ENCODE peak calls at places on chromosome 13, in four cellular contexts. R is H1, J is HCT116, C is HepG2. Y is an unnamed sample.

GRCh38 chr13:44685641-44686040 is 109.5 kb upstream of the TSC22D1 start:
- DNase-seq in R (no peak), J (no peak), C (no peak), Y (no peak)

GRCh38 chr13:81582381-81582780 is 1241.5 kb upstream of the SPRY2 start:
- DNase-seq in R (no peak), J (no peak), C (no peak), Y (no peak)

GRCh38 chr13:108795841-108796240 is 166.4 kb downstream of the MYO16 start:
- DNase-seq in R (no peak), J (no peak), C (no peak), Y (no peak)

GRCh38 chr13:48318014-48318713 is 14.6 kb downstream of the RB1 start:
- DNase-seq in R (no peak), J (no peak), C (no peak), Y (no peak)

GRCh38 chr13:98150836-98151489 is 8.1 kb downstream of the FARP1 start:
- DNase-seq in R (no peak), J (no peak), C (no peak), Y (no peak)

GRCh38 chr13:101384929-101385328 is 31.4 kb downstream of the NALCN start:
- DNase-seq in R (no peak), J (no peak), C (no peak), Y (no peak)

GRCh38 chr13:49060698-49061387 is 85.1 kb downstream of the FNDC3A start:
- DNase-seq in R (no peak), J (no peak), C (no peak), Y (no peak)

GRCh38 chr13:82010780-82011179 is 1669.9 kb upstream of the SPRY2 start:
- DNase-seq in R (no peak), J (no peak), C (no peak), Y (no peak)

GRCh38 chr13:74264333-74264732 is 130.1 kb upstream of the KLF12 start:
- DNase-seq in R (no peak), J (no peak), C (no peak), Y (no peak)

GRCh38 chr13:75372517-75372916 is 109.5 kb downstream of the TBC1D4 start:
- DNase-seq in R (no peak), J (no peak), C (peak), Y (no peak)

GRCh38 chr13:56378566-56378965 is 762.2 kb upstream of the PRR20A start:
- DNase-seq in R (no peak), J (no peak), C (no peak), Y (no peak)

GRCh38 chr13:28492527-28493367 is 2.2 kb downstream of the FLT1 start:
- DNase-seq in R (no peak), J (no peak), C (no peak), Y (peak)

GRCh38 chr13:48142437-48142836 is 47.5 kb upstream of the MED4 start:
- DNase-seq in R (no peak), J (no peak), C (no peak), Y (peak)

GRCh38 chr13:94325660-94326059 is 153.8 kb downstream of the DCT start:
- DNase-seq in R (no peak), J (no peak), C (no peak), Y (no peak)

GRCh38 chr13:62875118-62875640 is 1459.5 kb upstream of the PCDH20 start:
- DNase-seq in R (no peak), J (no peak), C (no peak), Y (no peak)

GRCh38 chr13:99351772-99352171 is 44.6 kb upstream of the GPR183 start:
- DNase-seq in R (peak), J (no peak), C (no peak), Y (no peak)

GRCh38 chr13:40562975-40563349 is 103.5 kb downstream of the FOXO1 start:
- DNase-seq in R (no peak), J (no peak), C (no peak), Y (no peak)

GRCh38 chr13:45055902-45056648 is 64.2 kb upstream of the GTF2F2 start:
- DNase-seq in R (no peak), J (peak), C (no peak), Y (no peak)

GRCh38 chr13:70339738-70340137 is 231.5 kb upstream of the KLHL1 start:
- DNase-seq in R (peak), J (peak), C (peak), Y (no peak)

GRCh38 chr13:21014666-21015170 is 46.7 kb downstream of the LATS2 start:
- DNase-seq in R (no peak), J (no peak), C (peak), Y (no peak)

GRCh38 chr13:99269627-99270252 is 11.6 kb upstream of the GPR18 start:
- DNase-seq in R (no peak), J (peak), C (peak), Y (no peak)

GRCh38 chr13:82477436-82477835 is 1404.8 kb downstream of the SLITRK1 start:
- DNase-seq in R (no peak), J (no peak), C (no peak), Y (no peak)

GRCh38 chr13:67754016-67754415 is 523.9 kb upstream of the PCDH9 start:
- DNase-seq in R (no peak), J (no peak), C (no peak), Y (no peak)

GRCh38 chr13:101707659-101708058 is 255.2 kb downstream of the ITGBL1 start:
- DNase-seq in R (no peak), J (no peak), C (no peak), Y (no peak)

GRCh38 chr13:28707629-28708427 is 10.9 kb downstream of the SLC46A3 start:
- DNase-seq in R (no peak), J (no peak), C (no peak), Y (peak)

GRCh38 chr13:114099918-114100445 is 32.4 kb downstream of the RASA3 start:
- DNase-seq in R (peak), J (peak), C (peak), Y (no peak)

GRCh38 chr13:21999666-22000065 is 328.8 kb downstream of the FGF9 start:
- DNase-seq in R (no peak), J (no peak), C (no peak), Y (no peak)

GRCh38 chr13:25267715-25268114 is 19.6 kb downstream of the MTMR6 start:
- DNase-seq in R (no peak), J (no peak), C (no peak), Y (no peak)

GRCh38 chr13:104984296-104984818 is 1551.1 kb downstream of the EFNB2 start:
- DNase-seq in R (no peak), J (no peak), C (no peak), Y (peak)

GRCh38 chr13:109154546-109154945 is 525.1 kb downstream of the MYO16 start:
- DNase-seq in R (no peak), J (no peak), C (no peak), Y (no peak)

GRCh38 chr13:32080328-32080744 is 48.8 kb downstream of the FRY start:
- DNase-seq in R (no peak), J (no peak), C (peak), Y (no peak)

GRCh38 chr13:79679334-79679733 is 198.4 kb downstream of the NDFIP2 start:
- DNase-seq in R (peak), J (peak), C (peak), Y (no peak)

GRCh38 chr13:79512950-79513349 is 32.0 kb downstream of the NDFIP2 start:
- DNase-seq in R (no peak), J (no peak), C (no peak), Y (no peak)

GRCh38 chr13:107348931-107349330 is 781.0 kb upstream of the ARGLU1 start:
- DNase-seq in R (no peak), J (no peak), C (no peak), Y (no peak)

DNA sequence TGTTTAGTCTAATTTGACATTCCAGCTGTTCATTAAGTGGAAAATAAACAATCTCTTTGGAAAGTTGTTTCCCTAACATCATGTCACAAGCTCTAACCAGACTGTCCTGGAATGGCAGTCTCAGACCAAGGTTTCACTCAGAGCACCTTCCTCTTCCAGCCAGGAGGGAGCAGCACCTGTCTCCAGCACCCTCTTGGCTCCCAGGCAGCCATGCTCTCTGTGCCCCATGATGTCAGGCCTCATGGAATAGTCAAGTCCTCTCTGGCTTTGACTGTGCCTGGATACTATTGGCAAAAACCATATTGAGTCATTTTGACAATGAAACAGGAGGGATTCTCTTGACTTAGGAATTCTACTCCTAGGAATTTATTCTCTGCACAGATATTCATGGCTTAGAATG is 171.4 kb downstream of the OXGR1 start:
- DNase-seq in R (no peak), J (peak), C (peak), Y (no peak)
- TF ChIP-seq ZNF274 in R (no peak), J (no peak), C (no peak), Y (no peak)

DNA sequence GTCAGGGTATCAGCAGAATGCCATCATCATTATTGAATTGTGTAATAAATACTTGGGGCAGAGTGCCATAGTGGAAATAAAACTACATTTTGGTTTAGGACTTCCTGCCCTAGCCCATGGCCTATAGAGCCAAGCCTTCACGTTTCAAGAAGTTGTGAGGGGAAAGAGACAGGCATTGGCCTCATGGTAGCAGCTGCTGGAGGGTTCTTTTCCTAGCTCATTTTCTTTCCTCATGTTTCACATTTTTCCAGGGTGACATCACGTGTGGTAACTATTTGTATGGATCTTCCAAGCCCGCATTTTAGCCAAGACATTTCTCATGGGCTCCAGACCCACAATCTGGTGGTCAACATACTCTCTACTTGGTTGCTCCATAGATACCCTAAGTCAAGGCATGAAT is 80.4 kb downstream of the LRCH1 start:
- DNase-seq in R (no peak), J (no peak), C (peak), Y (no peak)
- TF ChIP-seq MAX in R (no peak), J (no peak), C (no peak), Y (no peak)

DNA sequence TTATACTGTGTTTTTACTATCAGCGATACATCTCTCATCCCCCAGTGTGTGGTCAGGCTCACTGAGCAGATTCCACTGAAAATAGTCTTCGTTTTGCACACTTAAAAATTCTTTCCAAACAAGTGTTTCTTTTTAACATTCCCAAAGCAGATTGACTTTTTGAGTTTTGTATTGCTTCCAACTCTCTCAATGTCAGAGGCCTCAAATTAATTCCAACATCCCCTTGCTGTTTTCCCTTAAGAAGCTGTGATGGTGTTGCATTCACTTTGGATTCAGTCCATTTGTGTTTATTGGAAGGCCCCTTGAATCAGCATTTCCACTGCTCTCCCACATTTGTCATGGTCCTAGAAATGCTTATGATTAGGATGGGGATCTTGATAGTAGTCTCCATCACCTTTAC is 228.7 kb downstream of the KCNRG start:
- DNase-seq in R (no peak), J (no peak), C (no peak), Y (no peak)
- TF ChIP-seq ZNF274 in R (no peak), J (no peak), C (no peak), Y (no peak)

DNA sequence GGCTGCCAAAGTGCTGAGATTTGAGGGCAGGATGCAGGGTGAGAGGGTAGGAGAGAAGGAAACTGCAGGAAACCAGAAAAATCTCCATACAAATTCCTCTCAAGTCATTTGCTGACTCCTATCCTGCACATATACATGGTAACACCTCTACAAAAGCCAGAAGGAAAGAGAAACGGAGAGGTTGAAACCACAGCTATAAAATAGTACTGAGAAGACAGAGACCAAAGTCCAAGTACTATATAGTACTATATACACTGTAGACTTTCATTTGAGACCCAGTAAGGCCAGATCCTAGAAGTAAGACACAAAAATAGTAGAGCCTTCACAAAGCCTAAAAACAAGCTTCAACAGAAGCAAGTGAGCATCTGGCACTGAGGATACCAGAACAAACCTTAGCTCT is 103.1 kb downstream of the UGGT2 start:
- DNase-seq in R (no peak), J (no peak), C (no peak), Y (no peak)
- TF ChIP-seq MAX in R (no peak), J (no peak), C (no peak), Y (no peak)

GRCh38 chr13:51547425-51548176 is 36.7 kb upstream of the WDFY2 start:
- DNase-seq in R (no peak), J (no peak), C (peak), Y (no peak)
- TF ChIP-seq ZNF274 in R (no peak), J (no peak), C (no peak), Y (no peak)

GRCh38 chr13:23440821-23441608 is 7.5 kb upstream of the SACS start:
- DNase-seq in R (no peak), J (no peak), C (no peak), Y (no peak)
- TF ChIP-seq MAX in R (no peak), J (no peak), C (no peak), Y (no peak)

GRCh38 chr13:110576736-110577476 is 15.4 kb upstream of the RAB20 start:
- DNase-seq in R (no peak), J (no peak), C (peak), Y (no peak)

GRCh38 chr13:110576070-110576394 is 14.5 kb upstream of the RAB20 start:
- DNase-seq in R (no peak), J (no peak), C (no peak), Y (no peak)

GRCh38 chr13:110574161-110574560 is 12.6 kb upstream of the RAB20 start:
- DNase-seq in R (no peak), J (no peak), C (no peak), Y (no peak)

GRCh38 chr13:110572778-110573118 is 11.2 kb upstream of the RAB20 start:
- DNase-seq in R (no peak), J (no peak), C (no peak), Y (no peak)

GRCh38 chr13:110575322-110576069 is 14.0 kb upstream of the RAB20 start:
- DNase-seq in R (no peak), J (no peak), C (peak), Y (peak)
- TF ChIP-seq ZNF274 in R (no peak), J (no peak), C (no peak), Y (no peak)